ENCODE peak calls at places on chromosomes 2 and 18, in five cellular contexts. One of them, this sample, is unnamed.

GRCh38 chr2:226208726-226209125 is 590.9 kb downstream of the IRS1 start:
- DNase-seq in cardiac fibroblast: peak; percentile 72
- DNase-seq in neural crest cell: no peak
- DNase-seq in epithelial cell of esophagus: peak; percentile 60
- DNase-seq in activated CD8-positive, alpha-beta T cell treated with anti-CD3 and anti-CD28 coated beads for 36 hours: no peak
- DNase-seq in this sample: no peak

GRCh38 chr2:73588177-73588576 is 54.0 kb downstream of the NAT8 start:
- DNase-seq in cardiac fibroblast: no peak
- DNase-seq in neural crest cell: no peak
- DNase-seq in epithelial cell of esophagus: no peak
- DNase-seq in activated CD8-positive, alpha-beta T cell treated with anti-CD3 and anti-CD28 coated beads for 36 hours: no peak
- DNase-seq in this sample: no peak

GRCh38 chr2:38180754-38181153 is 104.8 kb upstream of the CYP1B1 start:
- DNase-seq in cardiac fibroblast: no peak
- DNase-seq in neural crest cell: no peak
- DNase-seq in epithelial cell of esophagus: no peak
- DNase-seq in activated CD8-positive, alpha-beta T cell treated with anti-CD3 and anti-CD28 coated beads for 36 hours: no peak
- DNase-seq in this sample: no peak

GRCh38 chr2:215982465-215982875 is 30.9 kb downstream of the MREG start:
- DNase-seq in cardiac fibroblast: peak; percentile 85
- DNase-seq in neural crest cell: no peak
- DNase-seq in epithelial cell of esophagus: peak; percentile 99
- DNase-seq in activated CD8-positive, alpha-beta T cell treated with anti-CD3 and anti-CD28 coated beads for 36 hours: peak; percentile 37
- DNase-seq in this sample: no peak

GRCh38 chr2:85712261-85712660 is 18.1 kb downstream of the GNLY start:
- DNase-seq in cardiac fibroblast: no peak
- DNase-seq in neural crest cell: no peak
- DNase-seq in epithelial cell of esophagus: no peak
- DNase-seq in activated CD8-positive, alpha-beta T cell treated with anti-CD3 and anti-CD28 coated beads for 36 hours: no peak
- DNase-seq in this sample: no peak

GRCh38 chr18:1408331-1408835 is 503.7 kb downstream of the ADCYAP1 start:
- DNase-seq in cardiac fibroblast: no peak
- DNase-seq in neural crest cell: no peak
- DNase-seq in epithelial cell of esophagus: no peak
- DNase-seq in activated CD8-positive, alpha-beta T cell treated with anti-CD3 and anti-CD28 coated beads for 36 hours: no peak
- DNase-seq in this sample: no peak

GRCh38 chr18:8217041-8217564 is 392.1 kb upstream of the RAB12 start:
- DNase-seq in cardiac fibroblast: peak; percentile 52
- DNase-seq in neural crest cell: no peak
- DNase-seq in epithelial cell of esophagus: no peak
- DNase-seq in activated CD8-positive, alpha-beta T cell treated with anti-CD3 and anti-CD28 coated beads for 36 hours: no peak
- DNase-seq in this sample: no peak

GRCh38 chr18:22417496-22418188 is at the start of gene CTAGE1:
- DNase-seq in cardiac fibroblast: peak; percentile 29
- DNase-seq in neural crest cell: no peak
- DNase-seq in epithelial cell of esophagus: no peak
- DNase-seq in activated CD8-positive, alpha-beta T cell treated with anti-CD3 and anti-CD28 coated beads for 36 hours: no peak
- DNase-seq in this sample: no peak

GRCh38 chr2:155157065-155157464 is 458.6 kb downstream of the KCNJ3 start:
- DNase-seq in cardiac fibroblast: no peak
- DNase-seq in neural crest cell: no peak
- DNase-seq in epithelial cell of esophagus: no peak
- DNase-seq in activated CD8-positive, alpha-beta T cell treated with anti-CD3 and anti-CD28 coated beads for 36 hours: no peak
- DNase-seq in this sample: no peak

GRCh38 chr2:160062283-160063005 is at the start of gene PLA2R1:
- DNase-seq in cardiac fibroblast: peak; percentile 42
- DNase-seq in neural crest cell: peak; percentile 21
- DNase-seq in epithelial cell of esophagus: peak; percentile 53
- DNase-seq in activated CD8-positive, alpha-beta T cell treated with anti-CD3 and anti-CD28 coated beads for 36 hours: no peak
- DNase-seq in this sample: no peak

GRCh38 chr2:166897666-166898065 is 9.4 kb downstream of the XIRP2 start:
- DNase-seq in cardiac fibroblast: no peak
- DNase-seq in neural crest cell: no peak
- DNase-seq in epithelial cell of esophagus: no peak
- DNase-seq in activated CD8-positive, alpha-beta T cell treated with anti-CD3 and anti-CD28 coated beads for 36 hours: no peak
- DNase-seq in this sample: no peak

GRCh38 chr2:166899676-166900075 is 11.4 kb downstream of the XIRP2 start:
- DNase-seq in cardiac fibroblast: no peak
- DNase-seq in neural crest cell: no peak
- DNase-seq in epithelial cell of esophagus: no peak
- DNase-seq in activated CD8-positive, alpha-beta T cell treated with anti-CD3 and anti-CD28 coated beads for 36 hours: no peak
- DNase-seq in this sample: no peak

GRCh38 chr2:166895243-166895642 is 7.0 kb downstream of the XIRP2 start:
- DNase-seq in cardiac fibroblast: no peak
- DNase-seq in neural crest cell: no peak
- DNase-seq in epithelial cell of esophagus: no peak
- DNase-seq in activated CD8-positive, alpha-beta T cell treated with anti-CD3 and anti-CD28 coated beads for 36 hours: no peak
- DNase-seq in this sample: no peak

GRCh38 chr2:166900700-166901099 is 12.4 kb downstream of the XIRP2 start:
- DNase-seq in cardiac fibroblast: peak; percentile 63
- DNase-seq in neural crest cell: no peak
- DNase-seq in epithelial cell of esophagus: peak; percentile 36
- DNase-seq in activated CD8-positive, alpha-beta T cell treated with anti-CD3 and anti-CD28 coated beads for 36 hours: no peak
- DNase-seq in this sample: no peak
- TF ChIP-seq CTCF in cardiac fibroblast: peak; percentile 44
- TF ChIP-seq CTCF in neural crest cell: peak; percentile 38
- TF ChIP-seq CTCF in epithelial cell of esophagus: peak; percentile 40
- TF ChIP-seq CTCF in activated CD8-positive, alpha-beta T cell treated with anti-CD3 and anti-CD28 coated beads for 36 hours: no peak
- TF ChIP-seq CTCF in this sample: no peak

DNA sequence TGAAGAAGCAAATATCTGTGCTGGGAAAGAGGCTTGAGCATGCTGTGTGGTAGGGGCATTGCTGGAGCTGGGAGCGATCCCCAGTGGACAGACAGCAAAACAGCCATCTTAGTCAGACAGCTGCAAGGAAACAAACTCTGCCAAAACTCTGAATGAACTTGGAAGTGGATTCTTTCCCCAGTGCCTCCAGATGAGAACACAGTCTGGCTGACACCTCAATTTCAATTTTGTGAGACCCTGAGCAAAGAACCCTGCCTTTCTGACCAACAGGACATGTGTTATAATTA is 23.2 kb upstream of the FAP start:
- DNase-seq in cardiac fibroblast: peak; percentile 48
- DNase-seq in neural crest cell: no peak
- DNase-seq in epithelial cell of esophagus: no peak
- DNase-seq in activated CD8-positive, alpha-beta T cell treated with anti-CD3 and anti-CD28 coated beads for 36 hours: no peak
- DNase-seq in this sample: no peak
- TF ChIP-seq CTCF in cardiac fibroblast: peak; percentile 32
- TF ChIP-seq CTCF in neural crest cell: no peak
- TF ChIP-seq CTCF in epithelial cell of esophagus: no peak
- TF ChIP-seq CTCF in activated CD8-positive, alpha-beta T cell treated with anti-CD3 and anti-CD28 coated beads for 36 hours: no peak
- TF ChIP-seq CTCF in this sample: no peak

GRCh38 chr2:48203668-48204067 is 297.4 kb upstream of the FBXO11 start:
- DNase-seq in cardiac fibroblast: no peak
- DNase-seq in neural crest cell: no peak
- DNase-seq in epithelial cell of esophagus: no peak
- DNase-seq in activated CD8-positive, alpha-beta T cell treated with anti-CD3 and anti-CD28 coated beads for 36 hours: no peak
- DNase-seq in this sample: no peak

GRCh38 chr2:48202863-48203642 is 296.8 kb upstream of the FBXO11 start:
- DNase-seq in cardiac fibroblast: no peak
- DNase-seq in neural crest cell: no peak
- DNase-seq in epithelial cell of esophagus: no peak
- DNase-seq in activated CD8-positive, alpha-beta T cell treated with anti-CD3 and anti-CD28 coated beads for 36 hours: no peak
- DNase-seq in this sample: no peak

GRCh38 chr2:48207201-48207641 is 300.9 kb upstream of the FBXO11 start:
- DNase-seq in cardiac fibroblast: no peak
- DNase-seq in neural crest cell: no peak
- DNase-seq in epithelial cell of esophagus: no peak
- DNase-seq in activated CD8-positive, alpha-beta T cell treated with anti-CD3 and anti-CD28 coated beads for 36 hours: no peak
- DNase-seq in this sample: no peak

GRCh38 chr2:48204750-48205136 is 298.4 kb upstream of the FBXO11 start:
- DNase-seq in cardiac fibroblast: no peak
- DNase-seq in neural crest cell: no peak
- DNase-seq in epithelial cell of esophagus: no peak
- DNase-seq in activated CD8-positive, alpha-beta T cell treated with anti-CD3 and anti-CD28 coated beads for 36 hours: no peak
- DNase-seq in this sample: no peak

GRCh38 chr2:48205137-48205798 is 299.0 kb upstream of the FBXO11 start:
- DNase-seq in cardiac fibroblast: peak; percentile 23
- DNase-seq in neural crest cell: peak; percentile 26
- DNase-seq in epithelial cell of esophagus: no peak
- DNase-seq in activated CD8-positive, alpha-beta T cell treated with anti-CD3 and anti-CD28 coated beads for 36 hours: no peak
- DNase-seq in this sample: no peak
- TF ChIP-seq CTCF in cardiac fibroblast: peak; percentile 30
- TF ChIP-seq CTCF in neural crest cell: no peak
- TF ChIP-seq CTCF in epithelial cell of esophagus: no peak
- TF ChIP-seq CTCF in activated CD8-positive, alpha-beta T cell treated with anti-CD3 and anti-CD28 coated beads for 36 hours: no peak
- TF ChIP-seq CTCF in this sample: no peak

DNA sequence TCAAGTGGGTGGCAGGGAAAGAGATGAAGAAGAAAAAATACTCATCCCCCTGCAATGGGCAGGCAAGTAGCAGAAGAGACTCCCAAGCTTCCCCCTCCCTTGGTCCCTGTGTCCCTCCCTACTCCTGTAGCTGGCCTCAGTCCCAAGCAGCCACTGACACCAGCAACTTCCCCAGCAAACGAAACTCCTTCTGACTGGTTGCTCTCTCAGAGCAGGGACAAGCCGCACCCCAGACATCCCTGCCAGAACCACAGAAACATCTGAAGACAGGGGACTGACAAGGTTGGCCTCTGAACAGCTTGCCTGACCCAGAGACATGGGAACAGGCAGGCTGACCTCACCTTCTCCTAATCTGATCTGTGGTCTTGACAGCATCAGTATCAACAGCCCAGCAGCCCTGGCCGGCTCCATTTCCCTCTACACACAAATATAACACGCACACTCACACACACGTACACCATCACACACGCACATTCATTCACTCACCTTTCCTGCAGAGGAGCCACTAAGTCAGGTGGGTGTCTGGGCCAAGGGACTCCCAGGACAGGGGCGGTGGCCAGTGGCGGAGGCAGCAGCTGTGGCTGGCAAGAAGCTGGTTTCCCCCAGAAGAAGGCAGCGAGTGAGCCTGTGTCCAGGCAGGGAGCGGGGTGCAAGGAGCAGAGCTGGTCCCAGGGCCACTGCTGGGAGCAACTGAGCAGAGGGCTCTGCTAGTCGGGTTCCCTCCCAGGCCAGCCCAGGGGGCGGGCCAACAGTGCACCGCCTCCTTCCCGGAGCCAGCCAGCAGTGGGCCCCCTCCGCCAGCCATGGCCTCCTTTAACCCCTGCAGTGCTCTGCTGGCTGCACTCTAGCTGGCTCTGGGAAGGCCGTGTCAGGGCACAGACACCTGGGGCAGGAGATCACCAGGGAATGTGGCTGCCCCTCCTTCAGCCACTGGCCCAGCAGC is 59.1 kb downstream of the TNS1 start:
- DNase-seq in cardiac fibroblast: peak; percentile 75
- DNase-seq in neural crest cell: peak; percentile 68
- DNase-seq in epithelial cell of esophagus: no peak
- DNase-seq in activated CD8-positive, alpha-beta T cell treated with anti-CD3 and anti-CD28 coated beads for 36 hours: peak; percentile 19
- DNase-seq in this sample: no peak
- TF ChIP-seq CTCF in cardiac fibroblast: peak; percentile 28
- TF ChIP-seq CTCF in neural crest cell: no peak
- TF ChIP-seq CTCF in epithelial cell of esophagus: no peak
- TF ChIP-seq CTCF in activated CD8-positive, alpha-beta T cell treated with anti-CD3 and anti-CD28 coated beads for 36 hours: no peak
- TF ChIP-seq CTCF in this sample: no peak

GRCh38 chr2:46369783-46370182 is 72.6 kb downstream of the EPAS1 start:
- DNase-seq in cardiac fibroblast: no peak
- DNase-seq in neural crest cell: no peak
- DNase-seq in epithelial cell of esophagus: no peak
- DNase-seq in activated CD8-positive, alpha-beta T cell treated with anti-CD3 and anti-CD28 coated beads for 36 hours: peak; percentile 39
- DNase-seq in this sample: no peak

GRCh38 chr2:46372475-46372874 is 75.3 kb downstream of the EPAS1 start:
- DNase-seq in cardiac fibroblast: no peak
- DNase-seq in neural crest cell: no peak
- DNase-seq in epithelial cell of esophagus: no peak
- DNase-seq in activated CD8-positive, alpha-beta T cell treated with anti-CD3 and anti-CD28 coated beads for 36 hours: no peak
- DNase-seq in this sample: no peak

GRCh38 chr2:46368416-46368815 is 71.2 kb downstream of the EPAS1 start:
- DNase-seq in cardiac fibroblast: no peak
- DNase-seq in neural crest cell: no peak
- DNase-seq in epithelial cell of esophagus: no peak
- DNase-seq in activated CD8-positive, alpha-beta T cell treated with anti-CD3 and anti-CD28 coated beads for 36 hours: no peak
- DNase-seq in this sample: no peak

GRCh38 chr2:46373238-46373637 is 76.0 kb downstream of the EPAS1 start:
- DNase-seq in cardiac fibroblast: no peak
- DNase-seq in neural crest cell: no peak
- DNase-seq in epithelial cell of esophagus: no peak
- DNase-seq in activated CD8-positive, alpha-beta T cell treated with anti-CD3 and anti-CD28 coated beads for 36 hours: no peak
- DNase-seq in this sample: no peak

GRCh38 chr2:46371858-46372257 is 74.7 kb downstream of the EPAS1 start:
- DNase-seq in cardiac fibroblast: no peak
- DNase-seq in neural crest cell: no peak
- DNase-seq in epithelial cell of esophagus: no peak
- DNase-seq in activated CD8-positive, alpha-beta T cell treated with anti-CD3 and anti-CD28 coated beads for 36 hours: no peak
- DNase-seq in this sample: no peak
- TF ChIP-seq CTCF in cardiac fibroblast: no peak
- TF ChIP-seq CTCF in neural crest cell: no peak
- TF ChIP-seq CTCF in epithelial cell of esophagus: no peak
- TF ChIP-seq CTCF in activated CD8-positive, alpha-beta T cell treated with anti-CD3 and anti-CD28 coated beads for 36 hours: no peak
- TF ChIP-seq CTCF in this sample: no peak

GRCh38 chr2:11516984-11517648 is 16.7 kb upstream of the GREB1 start:
- DNase-seq in cardiac fibroblast: no peak
- DNase-seq in neural crest cell: no peak
- DNase-seq in epithelial cell of esophagus: no peak
- DNase-seq in activated CD8-positive, alpha-beta T cell treated with anti-CD3 and anti-CD28 coated beads for 36 hours: no peak
- DNase-seq in this sample: no peak
- TF ChIP-seq CTCF in cardiac fibroblast: no peak
- TF ChIP-seq CTCF in neural crest cell: no peak
- TF ChIP-seq CTCF in epithelial cell of esophagus: no peak
- TF ChIP-seq CTCF in activated CD8-positive, alpha-beta T cell treated with anti-CD3 and anti-CD28 coated beads for 36 hours: no peak
- TF ChIP-seq CTCF in this sample: no peak

GRCh38 chr2:222862068-222862914 is 1.5 kb downstream of the ACSL3 start:
- DNase-seq in cardiac fibroblast: peak; percentile 56
- DNase-seq in neural crest cell: no peak
- DNase-seq in epithelial cell of esophagus: peak; percentile 51
- DNase-seq in activated CD8-positive, alpha-beta T cell treated with anti-CD3 and anti-CD28 coated beads for 36 hours: no peak
- DNase-seq in this sample: no peak
- TF ChIP-seq CTCF in cardiac fibroblast: peak; percentile 13
- TF ChIP-seq CTCF in neural crest cell: no peak
- TF ChIP-seq CTCF in epithelial cell of esophagus: peak; percentile 41
- TF ChIP-seq CTCF in activated CD8-positive, alpha-beta T cell treated with anti-CD3 and anti-CD28 coated beads for 36 hours: no peak
- TF ChIP-seq CTCF in this sample: no peak

This sample was measured in omental fat pad.